ENCODE peak calls at places on chromosomes 3 and 15, in seven cellular contexts. Y is CD4-positive, alpha-beta T cell; A is dorsolateral prefrontal cortex; J is Ammon's horn; Z is activated CD4-positive, alpha-beta T cell treated with anti-CD3 and anti-CD28 coated beads, Interleukin-2, amount 50 U/mL, for 24 hours; D is aorta; H is HFF-Myc. T is an unnamed sample.

GRCh38 chr15:29032776-29033175 is 147.0 kb downstream of the APBA2 start:
- DNase-seq in J (no peak), Y (no peak), A (no peak), D (no peak), H (no peak), Z (no peak), T (no peak)

GRCh38 chr3:40504636-40505430 is 1.0 kb upstream of the ZNF620 start:
- DNase-seq in H (peak; percentile 70), Z (no peak), Y (no peak), A (no peak), D (peak; percentile 57), J (no peak), T (no peak)

GRCh38 chr3:12308517-12308916 is 19.6 kb downstream of the PPARG start:
- DNase-seq in Z (no peak), J (no peak), Y (no peak), H (peak; percentile 76), A (no peak), D (no peak), T (no peak)

GRCh38 chr3:169659858-169660614 is 3.5 kb downstream of the MECOM start:
- DNase-seq in A (no peak), J (no peak), Z (no peak), Y (no peak), H (no peak), D (peak; percentile 53), T (no peak)

GRCh38 chr3:169695051-169695450 is 31.5 kb upstream of the MECOM start:
- DNase-seq in Z (no peak), J (no peak), H (no peak), A (no peak), Y (no peak), D (no peak), T (no peak)

GRCh38 chr3:47019201-47019600 is 39.7 kb downstream of the NBEAL2 start:
- DNase-seq in J (no peak), H (no peak), D (no peak), Y (no peak), A (no peak), Z (peak; percentile 51), T (no peak)

GRCh38 chr15:71921191-71921590 is 110.8 kb downstream of the NR2E3 start:
- DNase-seq in H (no peak), Z (no peak), J (no peak), Y (no peak), A (no peak), D (no peak), T (no peak)

GRCh38 chr3:127424766-127425504 is 137.1 kb upstream of the PRR20G start:
- DNase-seq in A (no peak), Z (no peak), Y (no peak), D (no peak), J (no peak), H (no peak), T (no peak)

GRCh38 chr3:192543163-192543562 is 184.2 kb downstream of the FGF12 start:
- DNase-seq in J (no peak), D (no peak), Y (no peak), H (no peak), A (no peak), Z (no peak), T (no peak)

GRCh38 chr3:178597388-178597787 is 61.2 kb downstream of the KCNMB2 start:
- DNase-seq in J (peak; percentile 47), A (no peak), H (no peak), Y (no peak), D (no peak), Z (no peak), T (no peak)

GRCh38 chr3:195282982-195283381 is 12.0 kb upstream of the XXYLT1 start:
- DNase-seq in Y (no peak), J (no peak), Z (no peak), H (no peak), D (no peak), A (no peak), T (no peak)